ENCODE peak calls at places on chromosomes 11 and 22, in six cellular contexts. L, O, A, T, B and M are unnamed samples.

GRCh38 chr11:128689946-128690745 is 3.7 kb upstream of the FLI1 start:
- DNase-seq in B (no peak), O (no peak), L (no peak), T (no peak), A (no peak), M (no peak)

GRCh38 chr11:131301306-131301705 is 69.1 kb upstream of the NTM start:
- DNase-seq in O (no peak), L (no peak), B (no peak), T (no peak), A (no peak), M (peak)

GRCh38 chr22:36936362-36937116 is 23.1 kb downstream of the CSF2RB start:
- DNase-seq in L (no peak), B (no peak), O (no peak), T (no peak), A (no peak), M (no peak)

GRCh38 chr11:132734217-132734616 is 798.1 kb downstream of the OPCML start:
- DNase-seq in T (no peak), A (no peak), O (no peak), B (peak), L (no peak), M (no peak)

GRCh38 chr22:43226368-43226979 is 39.5 kb upstream of the TTLL12 start:
- DNase-seq in A (no peak), O (no peak), T (no peak), L (no peak), B (peak), M (no peak)

GRCh38 chr11:109342261-109342660 is 79.7 kb upstream of the C11orf87 start:
- DNase-seq in B (no peak), O (no peak), A (no peak), L (no peak), T (no peak), M (no peak)

GRCh38 chr11:20444537-20444936 is 57.0 kb downstream of the PRMT3 start:
- DNase-seq in A (no peak), B (no peak), T (no peak), O (no peak), L (no peak), M (no peak)

GRCh38 chr11:135033545-135033944 is 621.5 kb upstream of the B3GAT1 start:
- DNase-seq in O (no peak), T (no peak), B (no peak), L (no peak), A (peak), M (peak)

GRCh38 chr11:122146475-122146874 is 30.5 kb upstream of the BLID start:
- DNase-seq in O (no peak), L (no peak), T (no peak), A (no peak), B (peak), M (no peak)

GRCh38 chr11:73376168-73376802 is at the start of gene RELT:
- DNase-seq in L (peak), O (peak), B (peak), T (peak), A (peak), M (peak)

GRCh38 chr11:34936945-34937344 is 20.5 kb downstream of the PDHX start:
- DNase-seq in B (no peak), T (no peak), O (no peak), L (no peak), A (no peak), M (no peak)

GRCh38 chr11:47171057-47171838 is 5.4 kb downstream of the ARFGAP2 start:
- DNase-seq in T (no peak), O (no peak), A (no peak), L (no peak), B (no peak), M (no peak)

GRCh38 chr11:44943696-44944095 is 7.0 kb downstream of the TP53I11 start:
- DNase-seq in L (no peak), O (no peak), B (no peak), A (no peak), T (no peak), M (no peak)

GRCh38 chr11:110219011-110219785 is 77.2 kb downstream of the RDX start:
- DNase-seq in A (no peak), O (no peak), B (no peak), T (no peak), L (no peak), M (no peak)

GRCh38 chr11:106091480-106092123 is 14.1 kb downstream of the AASDHPPT start:
- DNase-seq in A (no peak), L (no peak), T (peak), O (no peak), B (peak), M (no peak)